ENCODE peak calls at places on chromosomes 6 and 20, in four cellular contexts. J is mesendoderm, U is IMR-90, M is H1. B is an unnamed sample.

GRCh38 chr6:31727717-31728671 is 1.1 kb downstream of the DDAH2 start:
- DNase-seq in J (no peak), U (no peak), M (no peak), B (no peak)

GRCh38 chr20:24046905-24047304 is 58.3 kb upstream of the GGTLC1 start:
- DNase-seq in J (no peak), U (no peak), M (no peak), B (no peak)

GRCh38 chr6:128882991-128883571 is at the start of gene LAMA2:
- DNase-seq in J (peak), U (peak), M (peak), B (peak)

GRCh38 chr6:89925826-89926225 is 31.6 kb downstream of the GJA10 start:
- DNase-seq in J (no peak), U (peak), M (no peak), B (no peak)

GRCh38 chr6:125658759-125659431 is 90.5 kb upstream of the HEY2 start:
- DNase-seq in J (peak), U (no peak), M (no peak), B (no peak)

GRCh38 chr6:166262738-166263515 is 45.3 kb downstream of the PRR18 start:
- DNase-seq in J (no peak), U (no peak), M (no peak), B (no peak)

GRCh38 chr6:12637960-12638641 is 78.5 kb upstream of the PHACTR1 start:
- DNase-seq in J (peak), U (peak), M (peak), B (peak)

GRCh38 chr6:80440496-80441160 is 334.2 kb downstream of the BCKDHB start:
- DNase-seq in J (no peak), U (no peak), M (no peak), B (no peak)

GRCh38 chr6:108689279-108690161 is 128.8 kb downstream of the FOXO3 start:
- DNase-seq in J (no peak), U (peak), M (no peak), B (no peak)

GRCh38 chr6:46325561-46326525 is 155.1 kb upstream of the ENPP5 start:
- DNase-seq in J (peak), U (peak), M (peak), B (no peak)

GRCh38 chr20:37538003-37538402 is 10.3 kb upstream of the BLCAP start:
- DNase-seq in J (no peak), U (peak), M (no peak), B (peak)

GRCh38 chr20:47854687-47855212 is 69.5 kb upstream of the SULF2 start:
- DNase-seq in J (peak), U (peak), M (peak), B (peak)

GRCh38 chr6:134949927-134950326 is at the start of gene ALDH8A1:
- DNase-seq in J (peak), U (no peak), M (no peak), B (no peak)

GRCh38 chr6:6834356-6835342 is 246.1 kb downstream of the LY86 start:
- DNase-seq in J (no peak), U (no peak), M (no peak), B (no peak)

GRCh38 chr6:20135677-20136268 is 76.5 kb downstream of the MBOAT1 start:
- DNase-seq in J (no peak), U (no peak), M (no peak), B (no peak)

GRCh38 chr20:21767739-21768223 is 62.3 kb downstream of the PAX1 start:
- DNase-seq in J (peak), U (no peak), M (peak), B (peak)

GRCh38 chr6:3090013-3090412 is 21.7 kb downstream of the RIPK1 start:
- DNase-seq in J (no peak), U (no peak), M (no peak), B (no peak)

GRCh38 chr6:169263836-169264608 is 10.4 kb upstream of the THBS2 start:
- DNase-seq in J (no peak), U (peak), M (no peak), B (no peak)

GRCh38 chr6:121055572-121056163 is 278.6 kb downstream of the TBC1D32 start:
- DNase-seq in J (peak), U (peak), M (no peak), B (no peak)

GRCh38 chr6:163759542-163759941 is 345.0 kb downstream of the QKI start:
- DNase-seq in J (no peak), U (peak), M (no peak), B (no peak)

GRCh38 chr6:117265425-117266266 is at the start of gene VGLL2:
- DNase-seq in J (peak), U (peak), M (peak), B (peak)

GRCh38 chr6:22980446-22980845 is 411.1 kb downstream of the HDGFL1 start:
- DNase-seq in J (no peak), U (peak), M (no peak), B (no peak)

DNA sequence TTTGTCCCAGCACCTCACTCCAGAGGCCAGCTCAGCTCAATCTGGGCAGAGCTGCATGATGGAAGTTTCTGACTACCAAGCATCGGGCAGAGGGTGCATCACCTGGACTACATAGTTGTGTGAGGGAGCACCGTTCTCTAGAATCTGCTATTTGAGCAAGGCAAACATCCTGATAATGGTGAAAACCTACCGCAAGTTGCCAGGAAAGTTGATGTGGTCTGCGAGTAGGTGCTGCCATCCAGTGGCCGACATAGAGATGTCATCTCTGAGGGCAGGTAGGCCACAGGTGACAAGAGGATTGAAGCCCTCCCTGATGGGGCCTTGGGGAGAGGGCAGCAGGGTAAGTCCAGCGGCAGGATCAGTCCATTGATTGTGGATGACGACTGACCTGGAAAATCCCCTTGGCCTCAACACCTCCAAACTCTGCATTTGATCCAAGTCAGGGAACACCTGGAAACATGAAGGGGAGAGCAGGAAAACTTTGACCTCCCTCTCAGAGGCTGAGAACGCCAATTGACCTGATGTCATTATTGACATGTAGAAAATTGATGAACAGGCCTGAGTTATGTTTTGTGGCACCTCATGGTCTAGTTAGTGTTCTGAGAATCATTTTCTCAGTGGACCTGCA is 3.9 kb upstream of the LPA start:
- DNase-seq in J (peak), U (no peak), M (peak), B (peak)
- H3K56ac ChIP-seq in J (no peak), U (no peak), M (no peak), B (no peak)

GRCh38 chr20:45365444-45365970 is 2.6 kb downstream of the SYS1 start:
- DNase-seq in J (no peak), U (no peak), M (no peak), B (peak)

GRCh38 chr20:45366192-45366591 is 3.2 kb downstream of the SYS1 start:
- DNase-seq in J (no peak), U (no peak), M (no peak), B (no peak)

GRCh38 chr20:45361794-45362193 is 1.2 kb upstream of the SYS1 start:
- DNase-seq in J (no peak), U (no peak), M (no peak), B (no peak)

GRCh38 chr20:45363611-45364492 is 896 bp downstream of the SYS1 start:
- DNase-seq in J (no peak), U (no peak), M (no peak), B (peak)

GRCh38 chr20:45362804-45363610 is at the start of gene SYS1:
- DNase-seq in J (peak), U (peak), M (peak), B (peak)
- H2BK5ac ChIP-seq in J (peak), U (peak), M (peak), B (no peak)

DNA sequence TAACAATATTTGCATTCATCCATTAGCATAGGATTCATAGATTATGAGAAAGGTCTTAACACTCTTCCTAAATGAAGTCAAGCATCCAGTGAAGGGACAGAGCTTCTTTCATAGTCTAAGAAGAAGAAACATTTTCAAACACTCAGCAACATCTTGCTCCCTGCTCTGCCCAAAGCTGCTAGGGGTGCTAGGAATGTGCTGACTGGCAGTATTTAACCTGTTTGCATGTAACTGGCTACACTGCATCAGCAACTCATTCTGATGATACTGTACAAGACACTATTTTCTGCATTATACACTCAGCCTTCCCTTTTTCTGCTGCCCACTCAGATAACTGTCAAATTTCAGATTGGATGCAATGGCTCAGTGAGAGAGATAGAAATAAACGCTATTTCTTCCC is 495.1 kb upstream of the ARID1B start:
- DNase-seq in J (no peak), U (no peak), M (no peak), B (no peak)
- H3K56ac ChIP-seq in J (no peak), U (no peak), M (no peak), B (no peak)

DNA sequence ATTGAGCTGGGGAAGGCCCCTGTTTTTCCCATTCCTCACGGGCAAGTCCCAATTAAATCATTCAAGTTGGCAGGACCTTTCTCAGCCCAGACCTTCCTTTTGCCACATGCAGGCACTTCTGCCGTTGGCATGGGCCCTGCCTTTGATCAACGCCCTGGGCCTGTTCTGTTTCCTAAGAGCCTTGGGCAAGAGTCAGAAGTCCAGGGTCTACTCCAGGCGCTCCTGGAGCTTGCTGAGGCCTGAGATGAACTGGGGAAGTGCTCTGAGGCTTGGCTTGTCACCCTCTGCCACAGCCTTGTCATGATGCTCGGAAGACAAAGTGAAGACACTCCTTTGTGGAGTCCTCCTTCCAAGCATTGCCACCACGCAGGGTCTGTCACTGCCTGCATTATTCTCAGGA is 7.1 kb downstream of the IP6K3 start:
- DNase-seq in J (no peak), U (no peak), M (no peak), B (no peak)
- H2BK5ac ChIP-seq in J (no peak), U (no peak), M (no peak), B (no peak)

DNA sequence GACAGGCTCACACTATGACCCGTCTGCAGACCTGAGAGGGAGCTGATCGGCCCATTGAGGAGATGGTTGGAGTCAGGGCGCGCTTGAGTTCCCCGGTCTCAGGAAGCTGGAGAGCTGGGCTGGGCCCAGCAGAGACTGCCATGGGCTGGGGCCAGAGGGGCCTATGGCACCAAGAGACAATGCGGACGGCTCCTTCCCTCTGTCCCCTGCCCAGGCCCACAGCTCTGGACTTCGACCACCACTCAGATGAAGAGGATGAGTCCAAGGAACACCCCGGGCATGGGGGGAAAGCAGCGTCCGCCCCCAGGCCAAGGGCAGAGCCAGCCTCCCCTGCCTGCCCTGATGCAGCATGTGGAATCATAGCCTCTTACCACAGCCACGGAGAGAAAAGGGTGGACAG is 40.2 kb upstream of the PHACTR3 start:
- DNase-seq in J (no peak), U (no peak), M (no peak), B (no peak)
- H3K56ac ChIP-seq in J (no peak), U (no peak), M (no peak), B (no peak)

DNA sequence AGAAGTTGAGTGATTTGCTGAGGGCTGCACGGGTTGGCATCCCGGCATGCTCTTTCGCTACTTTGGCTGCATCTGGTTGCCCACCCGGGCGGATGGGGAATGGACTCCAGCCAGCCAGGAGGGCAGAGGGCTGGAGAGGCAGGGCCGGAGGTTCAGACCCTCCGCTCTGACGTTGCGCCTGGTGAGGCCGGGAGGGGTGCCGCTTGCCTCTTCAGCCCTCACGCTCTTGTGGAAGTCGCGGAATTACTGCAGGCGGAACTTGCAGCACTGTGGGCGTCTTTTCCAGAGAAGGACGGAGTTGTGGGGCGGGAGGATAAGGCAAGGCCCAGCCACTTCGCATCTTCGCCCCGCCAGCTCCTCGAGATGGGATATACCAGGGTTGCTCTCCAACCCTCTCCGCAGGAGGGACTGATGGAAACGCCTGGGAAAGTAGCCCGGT is 656 bp downstream of the RTEL1 start:
- DNase-seq in J (no peak), U (peak), M (no peak), B (no peak)
- H2BK5ac ChIP-seq in J (no peak), U (peak), M (no peak), B (no peak)

GRCh38 chr20:12053348-12053747 is 135.7 kb downstream of the BTBD3 start:
- DNase-seq in J (peak), U (peak), M (no peak), B (no peak)
- H3K56ac ChIP-seq in J (no peak), U (no peak), M (no peak), B (no peak)

GRCh38 chr6:150932976-150933375 is 67.5 kb downstream of the MTHFD1L start:
- DNase-seq in J (no peak), U (peak), M (no peak), B (no peak)
- H2BK5ac ChIP-seq in J (no peak), U (peak), M (no peak), B (no peak)

GRCh38 chr20:35738410-35739179 is 3.5 kb downstream of the RBM39 start:
- DNase-seq in J (no peak), U (no peak), M (no peak), B (no peak)
- H3K56ac ChIP-seq in J (no peak), U (no peak), M (no peak), B (no peak)

DNA sequence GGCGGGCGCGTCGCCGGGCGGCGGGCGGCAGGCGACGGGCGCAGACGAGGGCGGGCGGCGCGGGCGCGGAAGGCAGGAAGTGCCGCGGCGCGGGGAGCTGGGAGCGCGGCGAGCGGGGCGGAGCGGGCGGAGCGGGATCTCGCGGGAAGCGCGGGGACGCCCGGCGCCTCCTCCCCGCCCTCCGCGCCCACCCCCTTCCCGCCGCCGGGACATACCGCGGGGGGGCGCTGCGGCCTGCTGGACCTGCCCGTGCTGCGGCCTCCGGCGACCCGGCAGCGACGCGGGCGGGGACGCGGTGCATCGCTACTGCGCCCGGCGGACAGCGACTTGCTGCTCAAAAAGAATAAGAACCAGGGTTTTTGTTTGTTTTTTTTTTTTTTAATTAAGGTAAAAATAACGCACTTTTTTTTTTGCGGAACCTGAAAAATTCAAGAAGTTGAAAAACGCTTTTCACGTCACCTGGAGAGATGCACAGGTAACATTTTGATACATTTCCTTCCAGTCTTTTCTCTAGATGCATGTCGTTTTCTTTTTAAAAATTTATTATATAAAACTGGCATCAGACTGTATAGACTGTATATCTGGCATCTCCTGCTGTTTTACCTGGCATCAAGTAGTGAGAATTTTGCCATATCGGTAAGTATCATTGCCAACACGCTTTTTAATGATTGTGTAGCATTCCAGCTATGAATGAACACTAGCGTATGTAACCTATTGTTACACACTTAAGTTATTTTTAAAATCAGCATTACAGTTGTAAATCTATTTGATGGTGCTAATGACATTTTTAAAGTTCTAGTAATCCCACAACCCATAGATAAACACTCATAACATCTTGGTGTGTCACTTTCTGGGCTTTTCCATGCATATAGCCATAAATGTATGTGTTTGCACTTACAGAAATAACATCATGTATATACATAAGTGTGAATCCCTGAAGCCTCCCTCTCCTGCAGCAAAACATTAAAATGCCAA is at the start of gene CENPB:
- DNase-seq in J (peak), U (peak), M (peak), B (peak)
- H2BK5ac ChIP-seq in J (no peak), U (peak), M (no peak), B (no peak)